ENCODE peak calls at places on chromosome 9, in four cellular contexts. D is GM12864, K is B cell, W is endothelial cell. A is an unnamed sample.

GRCh38 chr9:129075996-129076639 is 4.8 kb upstream of the DOLPP1 start:
- DNase-seq in D (no peak), K (no peak), W (no peak), A (no peak)

GRCh38 chr9:74044844-74045243 is 452.3 kb upstream of the RORB start:
- DNase-seq in D (no peak), K (no peak), W (no peak), A (no peak)

GRCh38 chr9:131886839-131887238 is 147.0 kb upstream of the RAPGEF1 start:
- DNase-seq in D (no peak), K (no peak), W (no peak), A (no peak)

GRCh38 chr9:131402738-131403492 is 9.0 kb downstream of the PRRC2B start:
- DNase-seq in D (no peak), K (no peak), W (no peak), A (no peak)

GRCh38 chr9:120925535-120926396 is 830 bp downstream of the TRAF1 start:
- DNase-seq in D (peak), K (peak), W (no peak), A (peak)

GRCh38 chr9:110767559-110768063 is 99.0 kb downstream of the MUSK start:
- DNase-seq in D (no peak), K (no peak), W (no peak), A (no peak)

GRCh38 chr9:81729141-81729540 is 39.8 kb upstream of the TLE1 start:
- DNase-seq in D (no peak), K (peak), W (no peak), A (no peak)

GRCh38 chr9:125431741-125432271 is 170.2 kb downstream of the GAPVD1 start:
- DNase-seq in D (no peak), K (no peak), W (no peak), A (no peak)

GRCh38 chr9:87725356-87725899 is 491 bp upstream of the CTSL start:
- DNase-seq in D (no peak), K (no peak), W (no peak), A (no peak)

GRCh38 chr9:133506653-133507038 is 18.1 kb downstream of the MYMK start:
- DNase-seq in D (no peak), K (no peak), W (no peak), A (no peak)

GRCh38 chr9:15975101-15975778 is 422.4 kb downstream of the CCDC171 start:
- DNase-seq in D (no peak), K (no peak), W (no peak), A (no peak)

GRCh38 chr9:128969491-128969890 is 22.0 kb downstream of the NUP188 start:
- DNase-seq in D (no peak), K (no peak), W (no peak), A (no peak)

GRCh38 chr9:132018957-132019405 is 60.7 kb downstream of the MED27 start:
- DNase-seq in D (no peak), K (no peak), W (no peak), A (no peak)

GRCh38 chr9:70053864-70054263 is 10.2 kb downstream of the MAMDC2 start:
- DNase-seq in D (no peak), K (no peak), W (no peak), A (no peak)

GRCh38 chr9:118643118-118643517 is 726.1 kb downstream of the BRINP1 start:
- DNase-seq in D (no peak), K (no peak), W (no peak), A (no peak)

GRCh38 chr9:131747352-131747751 is 7.5 kb upstream of the RAPGEF1 start:
- DNase-seq in D (no peak), K (peak), W (no peak), A (no peak)

GRCh38 chr9:83167126-83167525 is 104.2 kb upstream of the RASEF start:
- DNase-seq in D (no peak), K (no peak), W (no peak), A (no peak)

GRCh38 chr9:123318961-123319421 is 37.0 kb upstream of the CRB2 start:
- DNase-seq in D (no peak), K (no peak), W (no peak), A (no peak)

GRCh38 chr9:130555061-130555460 is 24.3 kb upstream of the FUBP3 start:
- DNase-seq in D (no peak), K (no peak), W (no peak), A (no peak)

GRCh38 chr9:108271646-108272349 is 584.0 kb downstream of the ACTL7B start:
- DNase-seq in D (no peak), K (no peak), W (no peak), A (no peak)

GRCh38 chr9:131085370-131086122 is 10.8 kb upstream of the AIF1L start:
- DNase-seq in D (no peak), K (no peak), W (no peak), A (no peak)

GRCh38 chr9:5838884-5839571 is 6.1 kb upstream of the ERMP1 start:
- DNase-seq in D (no peak), K (no peak), W (no peak), A (no peak)

DNA sequence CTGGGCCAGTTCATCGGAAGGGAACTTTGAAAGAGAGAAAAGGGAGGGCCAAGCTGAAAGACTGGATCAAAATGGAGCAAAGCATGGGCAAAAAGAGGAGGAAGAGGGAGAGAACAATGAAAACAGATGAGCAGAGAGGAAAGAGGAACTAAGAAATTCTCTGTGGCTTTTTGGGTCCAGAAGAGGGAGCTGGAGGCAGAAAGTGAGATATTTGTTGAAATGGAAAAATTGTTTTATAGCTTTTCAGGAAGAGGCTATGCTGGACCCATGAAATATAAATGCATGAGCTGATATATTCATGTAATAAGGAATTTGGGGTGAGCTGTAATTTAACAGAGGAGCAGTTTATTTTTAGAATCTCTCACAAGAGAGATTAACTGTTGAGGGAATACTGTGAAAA is 457.3 kb downstream of the DMAC1 start:
- DNase-seq in D (no peak), K (no peak), W (no peak), A (no peak)
- TF ChIP-seq CTCF in D (no peak), K (peak), W (no peak), A (no peak)

GRCh38 chr9:88741335-88741734 is 206.4 kb downstream of the NXNL2 start:
- DNase-seq in D (no peak), K (no peak), W (no peak), A (no peak)
- TF ChIP-seq CTCF in D (peak), K (no peak), W (peak), A (no peak)

GRCh38 chr9:37996812-37997202 is 72.2 kb downstream of the SHB start:
- DNase-seq in D (no peak), K (no peak), W (no peak), A (no peak)

GRCh38 chr9:37996050-37996811 is 72.8 kb downstream of the SHB start:
- DNase-seq in D (no peak), K (no peak), W (no peak), A (no peak)

GRCh38 chr9:37992924-37993349 is 76.1 kb downstream of the SHB start:
- DNase-seq in D (no peak), K (no peak), W (no peak), A (no peak)

GRCh38 chr9:37994639-37995347 is 74.2 kb downstream of the SHB start:
- DNase-seq in D (peak), K (peak), W (no peak), A (no peak)

GRCh38 chr9:37995348-37995737 is 73.7 kb downstream of the SHB start:
- DNase-seq in D (no peak), K (no peak), W (no peak), A (no peak)
- TF ChIP-seq CTCF in D (no peak), K (no peak), W (no peak), A (no peak)

DNA sequence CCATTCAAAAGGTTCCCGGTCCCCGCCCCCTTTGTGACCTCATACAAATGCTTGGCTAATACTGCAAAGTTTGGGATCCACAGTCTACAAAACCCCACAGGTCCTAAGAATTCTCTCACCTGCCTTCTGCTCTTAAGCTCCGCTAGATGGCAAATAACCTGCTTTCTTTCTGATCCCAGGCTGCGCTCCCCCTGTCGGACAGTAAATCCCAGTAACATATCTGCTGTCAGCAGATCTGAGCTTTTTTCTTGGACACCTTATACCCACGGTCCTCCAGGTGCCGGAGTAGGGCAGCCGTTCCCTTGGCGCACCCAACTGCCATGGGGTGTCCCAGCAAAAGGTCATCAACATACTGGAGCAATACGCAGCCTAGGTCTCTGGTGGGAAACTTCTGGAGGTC is 39.0 kb upstream of the PPP1R26 start:
- DNase-seq in D (no peak), K (no peak), W (no peak), A (no peak)
- TF ChIP-seq CTCF in D (no peak), K (no peak), W (no peak), A (no peak)

GRCh38 chr9:85716031-85716877 is 25.5 kb downstream of the AGTPBP1 start:
- DNase-seq in D (no peak), K (peak), W (no peak), A (no peak)
- TF ChIP-seq CTCF in D (peak), K (peak), W (peak), A (peak)

DNA sequence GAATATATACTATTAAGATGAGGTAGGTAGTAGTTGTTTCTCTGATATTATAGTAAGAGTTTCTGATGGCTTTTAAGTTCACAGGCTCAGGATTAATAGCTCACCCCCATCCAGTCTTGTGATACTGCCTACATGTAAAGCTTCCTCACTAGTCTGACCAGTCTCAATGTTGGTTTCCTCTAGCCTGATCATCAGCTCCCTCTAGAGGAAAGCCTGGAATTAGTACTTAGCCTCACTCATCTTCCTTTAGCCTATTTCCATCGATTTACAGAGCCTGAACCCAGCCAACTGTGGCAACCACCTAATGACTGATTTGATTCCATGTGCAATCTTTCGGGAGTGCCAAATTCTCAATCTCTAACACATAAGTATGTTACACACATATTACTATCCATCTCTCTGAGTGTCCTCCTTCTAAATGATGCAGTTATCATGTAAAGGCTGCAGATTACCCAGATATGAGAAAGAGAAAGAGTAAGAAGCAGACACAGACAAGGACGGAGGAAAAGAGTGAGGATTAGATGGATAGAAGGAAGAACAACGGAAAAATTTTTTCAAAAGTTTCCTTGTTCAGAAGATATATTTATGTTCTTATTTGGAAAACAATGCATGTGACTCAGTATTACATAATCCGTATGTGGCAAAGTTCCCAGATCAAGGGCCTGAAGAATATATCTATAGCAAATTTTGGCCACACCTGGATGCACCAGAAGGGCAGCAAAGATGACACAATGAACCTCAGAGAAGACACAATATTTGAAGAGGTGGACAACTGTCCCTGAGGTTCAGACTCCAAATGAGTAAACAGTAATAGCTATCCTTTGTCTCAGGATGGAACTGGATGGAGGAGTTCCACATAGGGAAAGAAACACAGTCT is 333.7 kb downstream of the ELAVL2 start:
- DNase-seq in D (no peak), K (no peak), W (peak), A (no peak)
- TF ChIP-seq CTCF in D (peak), K (no peak), W (peak), A (no peak)

GRCh38 chr9:137044042-137044441 is 1.9 kb downstream of the NPDC1 start:
- DNase-seq in D (no peak), K (no peak), W (no peak), A (no peak)
- TF ChIP-seq CTCF in D (no peak), K (no peak), W (no peak), A (no peak)

DNA sequence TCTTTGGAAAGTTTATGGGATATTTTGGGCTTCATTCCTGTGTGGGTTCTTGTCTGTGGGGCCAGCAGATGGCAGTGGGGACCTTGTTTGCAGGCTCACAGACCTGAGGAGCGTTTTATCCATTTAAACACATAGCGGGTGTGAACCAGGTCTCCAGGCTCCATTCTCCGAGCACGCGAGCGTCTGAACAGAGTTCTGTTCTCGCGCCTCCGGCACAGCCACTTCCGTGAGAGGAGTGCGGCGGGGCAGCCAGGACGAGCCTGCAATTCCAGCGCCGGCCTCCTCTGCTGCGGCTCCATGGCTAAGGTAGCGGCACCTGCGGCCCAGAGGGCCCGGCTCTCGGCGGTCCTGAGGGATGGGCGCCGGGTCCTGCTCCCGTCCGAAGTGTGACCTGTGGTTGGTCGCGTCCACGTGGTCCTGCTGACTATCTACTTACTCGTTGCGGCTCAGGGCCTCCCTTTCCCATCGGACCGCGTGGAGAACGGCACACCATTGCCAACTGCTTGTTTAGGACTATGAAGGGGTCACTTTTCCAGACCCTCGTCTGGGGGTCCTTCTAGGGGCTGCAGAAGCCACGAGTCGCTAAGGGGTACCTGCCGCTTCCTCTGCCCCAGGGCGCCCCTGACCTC is 7.3 kb downstream of the NRARP start:
- DNase-seq in D (no peak), K (no peak), W (peak), A (no peak)
- TF ChIP-seq CTCF in D (peak), K (no peak), W (no peak), A (no peak)

GRCh38 chr9:35731415-35732184 is 395 bp downstream of the TLN1 start:
- DNase-seq in D (no peak), K (no peak), W (no peak), A (no peak)

GRCh38 chr9:35730486-35730854 is 1.5 kb downstream of the TLN1 start:
- DNase-seq in D (no peak), K (no peak), W (no peak), A (no peak)

GRCh38 chr9:35734096-35734495 is 1.6 kb downstream of the CREB3 start:
- DNase-seq in D (no peak), K (no peak), W (no peak), A (no peak)

GRCh38 chr9:35733109-35733541 is 659 bp downstream of the CREB3 start:
- DNase-seq in D (no peak), K (peak), W (peak), A (no peak)

DNA sequence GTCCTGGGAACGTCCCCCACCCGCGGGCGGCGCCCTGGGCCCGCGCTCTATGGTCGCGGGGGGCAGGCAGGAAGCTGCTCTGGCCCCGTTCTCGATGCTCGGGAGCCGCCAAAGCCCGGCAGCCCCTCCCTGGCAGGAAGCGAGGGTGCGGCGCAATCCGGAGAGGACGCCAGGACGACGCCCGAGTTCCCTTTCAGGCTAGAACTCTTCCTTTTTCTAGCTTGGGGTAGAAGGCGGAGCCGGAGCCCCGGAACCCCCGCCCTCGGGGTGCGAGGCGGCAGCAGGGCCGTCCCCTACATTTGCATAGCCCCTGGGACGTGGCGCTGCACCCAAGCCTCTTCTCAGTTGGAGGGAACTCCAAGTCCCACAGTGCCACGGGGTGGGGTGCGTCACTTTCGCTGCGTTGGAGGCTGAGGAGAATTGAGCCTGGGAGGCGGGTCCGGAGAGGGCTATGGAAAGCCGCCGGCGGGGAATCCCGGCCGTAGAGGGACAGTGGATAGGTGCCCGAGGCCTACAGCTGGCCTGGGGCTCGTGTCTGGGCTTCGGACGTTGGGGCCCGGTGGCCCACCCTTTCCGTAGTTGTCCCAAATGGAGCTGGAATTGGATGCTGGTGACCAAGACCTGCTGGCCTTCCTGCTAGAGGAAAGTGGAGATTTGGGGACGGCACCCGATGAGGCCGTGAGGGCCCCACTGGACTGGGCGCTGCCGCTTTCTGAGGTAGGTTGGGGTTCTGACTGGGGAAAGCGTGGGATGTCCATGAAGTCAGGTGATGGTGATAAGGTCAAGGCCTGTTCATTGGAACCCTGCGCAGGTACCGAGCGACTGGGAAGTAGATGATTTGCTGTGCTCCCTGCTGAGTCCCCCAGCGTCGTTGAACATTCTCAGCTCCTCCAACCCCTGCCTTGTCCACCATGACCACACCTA is at the start of the genes CREB3 and TLN1:
- DNase-seq in D (peak), K (peak), W (peak), A (peak)
- TF ChIP-seq CTCF in D (no peak), K (no peak), W (no peak), A (no peak)

GRCh38 chr9:76884823-76885222 is 21.1 kb downstream of the PRUNE2 start:
- DNase-seq in D (no peak), K (no peak), W (no peak), A (no peak)

GRCh38 chr9:76887951-76888350 is 18.0 kb downstream of the PRUNE2 start:
- DNase-seq in D (no peak), K (no peak), W (no peak), A (no peak)

GRCh38 chr9:76886318-76886717 is 19.6 kb downstream of the PRUNE2 start:
- DNase-seq in D (no peak), K (no peak), W (no peak), A (no peak)

GRCh38 chr9:76883341-76883740 is 22.6 kb downstream of the PRUNE2 start:
- DNase-seq in D (no peak), K (no peak), W (no peak), A (no peak)

GRCh38 chr9:76887003-76887821 is 18.7 kb downstream of the PRUNE2 start:
- DNase-seq in D (no peak), K (no peak), W (no peak), A (no peak)
- TF ChIP-seq CTCF in D (peak), K (no peak), W (no peak), A (no peak)